ENCODE peak calls at places on chromosomes 3 and 15, in five cellular contexts. V, D, J, C and H are unnamed samples.

GRCh38 chr3:105960381-105960780 is 91.6 kb upstream of the CBLB start:
- DNase-seq in J (no peak), D (no peak), V (no peak), C (no peak), H (no peak)

GRCh38 chr3:141412087-141412935 is 44.0 kb downstream of the ZBTB38 start:
- DNase-seq in J (peak; percentile 69), C (no peak), V (peak; percentile 61), D (no peak), H (peak; percentile 83)

GRCh38 chr3:72591522-72592421 is 256.5 kb downstream of the SHQ1 start:
- DNase-seq in J (no peak), V (peak; percentile 94), C (peak; percentile 73), D (no peak), H (peak; percentile 85)

GRCh38 chr3:27138562-27138961 is 230.6 kb downstream of the NEK10 start:
- DNase-seq in J (no peak), V (no peak), D (no peak), C (no peak), H (no peak)

GRCh38 chr3:49183873-49184272 is 12.5 kb downstream of the KLHDC8B start:
- DNase-seq in V (no peak), C (no peak), J (no peak), D (no peak), H (no peak)

GRCh38 chr3:160554980-160555379 is 10.4 kb downstream of the KPNA4 start:
- DNase-seq in J (no peak), D (no peak), V (no peak), C (no peak), H (no peak)

GRCh38 chr3:101095703-101096102 is 102.5 kb upstream of the ABI3BP start:
- DNase-seq in V (no peak), C (no peak), D (no peak), J (no peak), H (no peak)

GRCh38 chr3:116058844-116059243 is 386.4 kb downstream of the LSAMP start:
- DNase-seq in D (no peak), V (no peak), C (no peak), J (no peak), H (no peak)

GRCh38 chr15:23797747-23798157 is 110.6 kb upstream of the NDN start:
- DNase-seq in C (no peak), J (no peak), D (no peak), V (no peak), H (no peak)

GRCh38 chr3:53513556-53514190 is 19.3 kb downstream of the CACNA1D start:
- DNase-seq in D (peak; percentile 21), J (no peak), C (no peak), V (no peak), H (peak; percentile 76)

GRCh38 chr3:148540266-148540665 is 157.4 kb upstream of the AGTR1 start:
- DNase-seq in D (no peak), V (no peak), C (no peak), J (no peak), H (no peak)

GRCh38 chr3:101939391-101939790 is 90.1 kb downstream of the NFKBIZ start:
- DNase-seq in D (no peak), J (no peak), V (no peak), C (no peak), H (no peak)

GRCh38 chr3:171453175-171453868 is 6.9 kb downstream of the TNIK start:
- DNase-seq in C (no peak), J (no peak), V (no peak), D (no peak), H (no peak)

GRCh38 chr3:194042947-194043346 is 93.0 kb upstream of the HES1 start:
- DNase-seq in V (peak; percentile 15), J (no peak), C (no peak), D (no peak), H (peak; percentile 83)

DNA sequence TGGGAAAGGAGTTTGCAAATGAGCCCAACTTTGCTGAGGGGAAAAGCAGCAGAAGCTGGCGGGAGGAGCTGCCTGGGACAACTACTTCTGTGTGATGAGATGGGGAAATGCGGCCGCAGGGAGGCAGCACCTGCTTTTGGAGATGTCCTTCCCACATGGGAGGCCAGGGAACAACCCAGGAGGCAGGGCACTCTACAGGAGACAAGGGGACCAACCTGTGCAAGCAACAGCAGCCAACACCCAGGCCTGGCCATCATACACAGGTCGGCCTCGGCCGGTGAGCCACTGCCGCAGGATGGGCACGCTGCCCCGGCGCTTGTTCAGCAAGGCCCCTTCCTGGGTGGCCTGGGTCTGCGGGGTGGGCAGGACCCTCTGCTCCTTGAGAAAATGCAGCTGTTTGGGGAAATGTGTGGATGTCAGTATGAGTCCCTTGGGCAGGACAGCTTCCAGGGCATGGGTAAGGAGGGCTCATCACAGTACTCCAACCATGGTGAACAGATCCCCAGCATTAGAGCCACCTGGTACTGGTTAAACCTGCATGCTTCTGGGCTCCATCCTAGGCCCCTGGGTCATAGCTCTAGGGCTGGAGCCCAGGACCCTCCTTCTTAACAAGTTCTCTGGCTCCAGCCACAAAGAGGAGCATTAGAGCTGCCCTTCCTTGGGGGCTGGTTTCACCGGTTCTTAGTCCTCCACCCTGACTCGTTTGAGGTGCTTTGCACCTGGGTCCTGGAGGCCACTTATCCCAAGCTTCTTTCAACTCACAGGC is 11.6 kb downstream of the EPB42 start:
- DNase-seq in V (no peak), C (no peak), D (no peak), J (no peak), H (peak; percentile 23)
- TF ChIP-seq CTCF in V (no peak), C (no peak), D (no peak), J (no peak), H (peak; percentile 45)

DNA sequence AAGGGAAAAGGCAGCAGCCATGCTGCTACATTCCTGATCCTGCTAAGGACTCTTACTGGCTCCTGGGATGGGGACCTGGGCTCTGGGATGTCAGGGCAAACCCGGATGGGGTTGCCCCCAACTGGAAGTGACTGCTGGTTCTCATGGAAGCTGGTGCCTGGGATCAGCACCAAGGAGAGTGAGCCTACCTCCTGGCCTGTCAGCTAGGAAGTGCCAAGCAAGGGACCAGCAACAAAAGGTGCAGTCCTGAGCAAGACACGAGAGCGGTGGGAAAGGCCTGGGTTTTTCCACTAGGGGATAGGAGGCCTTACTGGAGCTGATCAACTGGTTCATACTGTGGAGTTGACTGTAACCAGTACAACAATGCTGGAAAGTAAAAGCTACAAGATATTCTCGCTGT is 47.9 kb upstream of the SYNM start:
- DNase-seq in V (no peak), D (no peak), J (peak; percentile 39), C (no peak), H (no peak)
- H3K36me3 ChIP-seq in V (no peaks in the 10 kb centered on the region), D (no peaks in the 10 kb centered on the region), J (no peaks in the 10 kb centered on the region), C (no peaks in the 10 kb centered on the region), H (no peaks in the 10 kb centered on the region)

GRCh38 chr15:64153480-64154367 is 2.2 kb downstream of the SNX22 start:
- DNase-seq in C (peak; percentile 90), J (peak; percentile 95), D (peak; percentile 57), V (peak; percentile 28), H (peak; percentile 64)
- H3K4me3 ChIP-seq in C (no peak overlapping the region), J (no peak overlapping the region), D (no peak overlapping the region), V (no peak overlapping the region), H (no peak overlapping the region)

GRCh38 chr3:128094295-128095151 is 29.1 kb downstream of the RUVBL1 start:
- DNase-seq in C (no peak), J (no peak), V (no peak), D (no peak), H (peak; percentile 63)
- TF ChIP-seq CTCF in C (no peak), J (no peak), V (no peak), D (no peak), H (no peak)

GRCh38 chr3:184169896-184170875 is 4.5 kb upstream of the AP2M1 start:
- DNase-seq in V (no peak), D (no peak), J (no peak), C (no peak), H (no peak)

GRCh38 chr3:184173374-184173722 is 1.3 kb upstream of the AP2M1 start:
- DNase-seq in C (no peak), J (no peak), V (no peak), D (no peak), H (no peak)

GRCh38 chr3:184174278-184174645 is 393 bp upstream of the AP2M1 start:
- DNase-seq in V (no peak), D (no peak), J (no peak), C (no peak), H (no peak)

GRCh38 chr3:184172681-184173373 is 1.8 kb upstream of the AP2M1 start:
- DNase-seq in D (no peak), V (peak; percentile 55), J (no peak), C (no peak), H (peak; percentile 62)

DNA sequence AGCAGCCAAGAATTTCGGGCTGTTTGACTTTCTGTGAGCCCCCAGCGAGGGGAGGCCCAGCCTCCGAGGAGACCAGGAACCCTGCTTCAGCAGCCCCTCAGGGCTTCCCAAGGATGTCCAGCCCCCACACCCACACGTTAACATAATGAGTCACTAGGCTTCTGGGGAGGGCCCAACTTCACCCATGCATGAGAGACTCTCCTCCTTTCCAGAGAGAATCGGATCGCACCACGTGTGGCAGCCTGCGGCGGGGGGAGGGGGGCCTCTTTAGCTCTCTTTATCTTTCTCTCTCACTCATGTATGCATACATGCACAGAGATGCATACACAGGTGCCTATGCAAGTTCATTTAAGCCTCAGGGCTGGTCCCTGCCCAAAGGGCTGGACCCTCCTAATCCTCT is 3.1 kb upstream of the AP2M1 start:
- DNase-seq in J (no peak), V (no peak), D (no peak), C (no peak), H (peak; percentile 59)
- H3K36me3 ChIP-seq in J (peaks cover 2% of the 10 kb centered on the region), V (peaks cover 29% of the 10 kb centered on the region), D (peaks cover 13% of the 10 kb centered on the region), C (peaks cover 60% of the 10 kb centered on the region), H (peaks cover 10% of the 10 kb centered on the region)

GRCh38 chr3:181629029-181629428 is 82.7 kb upstream of the SOX2 start:
- DNase-seq in C (no peak), V (no peak), J (no peak), D (no peak), H (peak; percentile 94)

GRCh38 chr3:181628384-181628783 is 83.3 kb upstream of the SOX2 start:
- DNase-seq in C (no peak), D (no peak), J (no peak), V (no peak), H (no peak)

GRCh38 chr3:181630873-181631272 is 80.9 kb upstream of the SOX2 start:
- DNase-seq in C (no peak), V (no peak), J (no peak), D (no peak), H (peak; percentile 65)

GRCh38 chr3:181631901-181632300 is 79.8 kb upstream of the SOX2 start:
- DNase-seq in J (no peak), D (no peak), C (no peak), V (no peak), H (peak; percentile 39)

GRCh38 chr3:181629701-181630100 is 82.0 kb upstream of the SOX2 start:
- DNase-seq in V (no peak), D (no peak), J (no peak), C (no peak), H (no peak)
- H3K4me3 ChIP-seq in V (no peak overlapping the region), D (no peak overlapping the region), J (no peak overlapping the region), C (no peak overlapping the region), H (no peak overlapping the region)

DNA sequence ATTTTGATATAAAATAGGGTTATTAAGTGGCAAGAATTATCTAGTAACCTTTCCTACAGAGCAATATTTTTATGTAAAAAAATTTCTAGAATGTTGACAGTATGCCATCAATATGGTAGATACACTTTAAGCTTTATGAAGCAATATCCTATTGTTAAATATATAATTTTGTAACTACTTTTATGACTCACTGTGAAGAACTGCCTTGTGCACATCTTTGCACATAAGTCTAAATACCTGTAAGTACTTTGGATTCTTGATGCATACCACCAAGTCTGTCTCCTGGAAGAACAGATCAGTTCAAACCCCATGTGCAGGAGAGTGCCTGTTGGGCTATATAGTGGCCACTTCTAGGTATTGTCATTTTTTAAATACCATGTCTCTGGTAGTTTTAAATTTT is 205.7 kb upstream of the EIF1B start:
- DNase-seq in V (no peak), J (no peak), D (no peak), C (no peak), H (peak; percentile 53)
- TF ChIP-seq CTCF in V (no peak), J (no peak), D (no peak), C (no peak), H (no peak)